ENCODE peak calls at places on chromosome 10, in four cellular contexts. M is psoas muscle, I is mucosa of descending colon, C is colonic mucosa. U is an unnamed sample. For H3K4me1, the result is how much of the 10 kb centered on the place peaks cover.

GRCh38 chr10:67818323-67818722 is 19.7 kb downstream of the DNAJC12 start:
- DNase-seq in I (no peak), M (no peak), C (no peak), U (no peak)

GRCh38 chr10:69242037-69242843 is 22.1 kb downstream of the HKDC1 start:
- DNase-seq in C (no peak), I (no peak), M (no peak), U (no peak)

GRCh38 chr10:89666138-89666537 is 21.1 kb upstream of the PANK1 start:
- DNase-seq in I (no peak), M (no peak), C (no peak), U (no peak)

GRCh38 chr10:49448924-49449323 is 53.0 kb upstream of the DRGX start:
- DNase-seq in M (no peak), C (no peak), I (no peak), U (no peak)

GRCh38 chr10:84201682-84202081 is 7.3 kb downstream of the CDHR1 start:
- DNase-seq in M (no peak), I (no peak), C (no peak), U (no peak)

GRCh38 chr10:49844775-49845561 is 82.8 kb upstream of the OGDHL start:
- DNase-seq in I (peak), M (no peak), C (peak), U (no peak)

GRCh38 chr10:105952153-105952552 is 1212.4 kb downstream of the SORCS1 start:
- DNase-seq in I (peak), M (no peak), C (no peak), U (no peak)

GRCh38 chr10:87740232-87740631 is 77.8 kb downstream of the ATAD1 start:
- DNase-seq in C (no peak), I (no peak), M (no peak), U (no peak)

GRCh38 chr10:133087679-133088523 is at the start of gene ADGRA1:
- DNase-seq in I (no peak), M (no peak), C (no peak), U (peak)

GRCh38 chr10:119450606-119451304 is 91.8 kb downstream of the RGS10 start:
- DNase-seq in C (no peak), M (no peak), I (no peak), U (no peak)

GRCh38 chr10:88110355-88110754 is 246.9 kb downstream of the PTEN start:
- DNase-seq in M (no peak), C (no peak), I (no peak), U (no peak)

GRCh38 chr10:118800920-118801319 is 46.1 kb upstream of the CACUL1 start:
- DNase-seq in C (no peak), I (peak), M (no peak), U (no peak)

GRCh38 chr10:63120554-63120953 is 12.6 kb upstream of the NRBF2 start:
- DNase-seq in I (no peak), C (no peak), M (no peak), U (no peak)

GRCh38 chr10:131843089-131843595 is 57.7 kb upstream of the PPP2R2D start:
- DNase-seq in M (peak), I (no peak), C (no peak), U (peak)

GRCh38 chr10:95408148-95408930 is 117.5 kb upstream of the PDLIM1 start:
- DNase-seq in M (no peak), C (no peak), I (no peak), U (no peak)

GRCh38 chr10:22251751-22252285 is 34.0 kb upstream of the EBLN1 start:
- DNase-seq in I (peak), M (peak), C (peak), U (peak)

GRCh38 chr10:824497-824896 is 107.0 kb downstream of the LARP4B start:
- DNase-seq in I (no peak), M (no peak), C (no peak), U (no peak)

GRCh38 chr10:84097787-84098353 is 41.4 kb upstream of the GHITM start:
- DNase-seq in I (no peak), C (no peak), M (no peak), U (no peak)

GRCh38 chr10:128046934-128047251 is 79.3 kb downstream of the MKI67 start:
- DNase-seq in C (no peak), I (no peak), M (no peak), U (no peak)

GRCh38 chr10:83863283-83863966 is 275.9 kb upstream of the GHITM start:
- DNase-seq in C (no peak), M (no peak), I (no peak), U (no peak)

GRCh38 chr10:70558871-70559810 is 43.4 kb downstream of the PRF1 start:
- DNase-seq in C (peak), M (peak), I (peak), U (peak)

GRCh38 chr10:43820663-43821062 is 172.0 kb upstream of the ZNF32 start:
- DNase-seq in M (no peak), C (no peak), I (no peak), U (no peak)

GRCh38 chr10:95225136-95225535 is 31.1 kb downstream of the ACSM6 start:
- DNase-seq in M (no peak), C (no peak), I (no peak), U (no peak)

GRCh38 chr10:64271508-64271907 is 750.3 kb downstream of the REEP3 start:
- DNase-seq in M (no peak), C (no peak), I (no peak), U (no peak)

GRCh38 chr10:30553018-30553624 is 76.4 kb downstream of the LYZL2 start:
- DNase-seq in M (no peak), C (no peak), I (no peak), U (no peak)

GRCh38 chr10:73591935-73592699 is 975 bp upstream of the USP54 start:
- DNase-seq in M (no peak), I (peak), C (peak), U (no peak)

GRCh38 chr10:69438531-69439349 is 12.5 kb upstream of the TSPAN15 start:
- DNase-seq in C (no peak), I (peak), M (no peak), U (no peak)

GRCh38 chr10:114166053-114166452 is 8.0 kb downstream of the CCDC186 start:
- DNase-seq in M (no peak), I (no peak), C (no peak), U (no peak)

GRCh38 chr10:28717659-28718201 is 40.4 kb downstream of the BAMBI start:
- DNase-seq in I (no peak), C (no peak), M (no peak), U (no peak)

GRCh38 chr10:74541375-74541774 is 285.0 kb upstream of the KAT6B start:
- DNase-seq in I (no peak), C (no peak), M (no peak), U (no peak)

GRCh38 chr10:71998840-71999194 is 34.6 kb downstream of the CHST3 start:
- DNase-seq in M (peak), C (peak), I (no peak), U (no peak)

GRCh38 chr10:105187243-105187642 is 546.2 kb downstream of the SORCS3 start:
- DNase-seq in C (no peak), M (no peak), I (no peak), U (no peak)

GRCh38 chr10:86936661-86937501 is 20.5 kb downstream of the MMRN2 start:
- DNase-seq in C (no peak), M (no peak), I (no peak), U (no peak)

GRCh38 chr10:68636335-68636734 is 76.2 kb downstream of the TET1 start:
- DNase-seq in I (no peak), C (no peak), M (no peak), U (no peak)

GRCh38 chr10:45000138-45000763 is 472 bp upstream of the ZNF22 start:
- DNase-seq in I (no peak), C (peak), M (peak), U (no peak)

GRCh38 chr10:102299873-102300272 is 54.5 kb downstream of the GBF1 start:
- DNase-seq in C (no peak), M (no peak), I (no peak), U (no peak)

DNA sequence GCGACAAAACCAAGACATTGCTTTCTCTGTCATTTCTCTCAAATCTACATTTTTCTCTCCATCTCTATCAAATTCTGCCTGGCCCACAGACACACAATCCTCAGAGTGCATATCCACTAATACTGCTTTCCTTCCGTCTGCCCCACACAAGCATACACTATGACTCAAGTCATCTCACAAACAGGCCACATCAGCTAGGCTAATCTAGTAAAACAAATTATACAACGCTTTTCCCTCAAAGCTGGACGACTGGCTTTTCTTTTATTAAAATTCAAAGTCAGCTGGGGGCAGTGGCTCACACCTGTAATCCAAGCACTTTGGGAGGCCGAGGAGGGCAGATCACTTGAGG is 161.2 kb downstream of the FAM107B start:
- DNase-seq in I (no peak), M (no peak), C (no peak), U (no peak)
- H3K4me1 ChIP-seq in I (under half), M (under half), C (under half), U (under half)

GRCh38 chr10:80148166-80148805 is 15.8 kb downstream of the PLAC9 start:
- DNase-seq in M (no peak), I (no peak), C (peak), U (no peak)

GRCh38 chr10:80149123-80149522 is 16.6 kb downstream of the PLAC9 start:
- DNase-seq in I (no peak), C (no peak), M (no peak), U (no peak)

GRCh38 chr10:80141696-80142460 is 9.3 kb downstream of the PLAC9 start:
- DNase-seq in I (no peak), C (peak), M (no peak), U (no peak)

GRCh38 chr10:80146918-80147317 is 14.4 kb downstream of the PLAC9 start:
- DNase-seq in M (no peak), I (no peak), C (no peak), U (no peak)

DNA sequence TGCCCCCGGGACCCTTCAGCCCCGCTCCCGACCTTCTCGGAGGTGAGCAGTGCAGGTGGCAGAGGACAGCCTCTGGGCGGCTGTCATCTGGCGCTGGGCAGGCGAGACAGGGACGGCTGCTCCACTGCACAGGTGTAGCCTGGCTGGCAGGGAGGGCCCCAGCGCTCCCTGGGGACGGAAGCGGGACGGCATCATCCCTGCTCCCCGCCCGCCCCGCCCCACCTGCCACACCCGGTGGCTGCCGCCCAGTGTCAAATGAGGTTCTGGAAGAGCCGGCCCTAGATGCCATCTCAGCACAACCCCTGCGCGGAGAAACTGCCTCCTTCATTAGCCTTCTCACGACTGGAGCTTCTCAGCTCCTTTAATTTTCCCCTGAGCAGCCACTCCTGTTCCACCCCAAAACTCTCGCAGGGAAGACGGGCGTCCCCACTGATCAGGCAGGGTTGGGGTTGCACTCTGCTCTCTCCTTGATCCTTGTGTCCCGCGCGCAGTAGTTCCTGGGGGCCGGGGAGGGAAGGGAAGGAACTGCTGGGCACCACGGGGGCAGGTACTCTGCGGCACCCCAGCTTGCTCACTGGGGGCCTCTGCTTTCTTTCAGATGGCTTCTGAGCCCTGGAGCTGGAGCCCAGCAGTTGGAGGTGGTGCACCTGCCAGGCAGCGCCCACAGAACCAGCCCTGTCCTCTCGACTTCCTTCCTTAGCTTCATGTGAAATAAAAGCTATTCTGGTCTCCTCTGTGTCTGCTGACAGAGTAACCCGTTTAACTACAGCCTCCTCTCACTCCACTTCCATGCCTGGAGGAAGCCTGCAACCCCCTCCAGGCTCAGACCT is 12.0 kb downstream of the PLAC9 start:
- DNase-seq in C (peak), I (peak), M (peak), U (peak)
- H3K4me3 ChIP-seq in C (no peak), I (no peak), M (peak), U (peak)

GRCh38 chr10:23869548-23869947 is 339.4 kb upstream of the KIAA1217 start:
- DNase-seq in M (no peak), C (no peak), I (no peak), U (no peak)
- H3K4me1 ChIP-seq in M (under half), C (under half), I (under half), U (under half)

GRCh38 chr10:117132751-117133231 is 5.3 kb downstream of the VAX1 start:
- DNase-seq in C (no peak), M (no peak), I (no peak), U (no peak)
- H3K4me3 ChIP-seq in C (no peak), M (no peak), I (no peak), U (no peak)

GRCh38 chr10:80182986-80183385 is 22.4 kb downstream of the ANXA11 start:
- DNase-seq in M (no peak), C (no peak), I (no peak), U (no peak)

GRCh38 chr10:80185522-80186299 is 19.6 kb downstream of the ANXA11 start:
- DNase-seq in C (no peak), M (no peak), I (no peak), U (no peak)

GRCh38 chr10:80186364-80187012 is 18.8 kb downstream of the ANXA11 start:
- DNase-seq in I (no peak), C (no peak), M (peak), U (no peak)

GRCh38 chr10:80184291-80184690 is 21.0 kb downstream of the ANXA11 start:
- DNase-seq in I (no peak), M (no peak), C (no peak), U (no peak)

DNA sequence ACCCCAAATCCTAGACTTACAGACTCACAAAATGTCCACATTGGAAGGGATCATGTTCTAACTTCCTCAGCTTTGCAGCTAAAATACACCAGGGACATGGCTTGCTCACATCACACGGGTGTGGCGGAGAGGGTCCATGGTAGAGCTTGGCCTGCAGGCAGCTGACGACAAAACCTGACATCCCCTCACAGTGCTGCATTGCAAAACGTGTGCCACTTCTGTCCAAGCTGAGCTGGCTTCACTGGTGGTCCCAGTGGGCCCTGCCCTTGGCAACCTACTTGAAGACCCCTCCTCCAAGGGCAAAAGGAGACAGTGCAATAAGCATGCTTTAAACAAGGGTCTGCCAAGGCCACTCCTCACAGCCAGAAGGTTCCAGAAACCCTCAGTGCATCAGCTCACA is 21.9 kb downstream of the ANXA11 start:
- DNase-seq in M (no peak), C (no peak), I (no peak), U (no peak)
- H3K4me1 ChIP-seq in M (half or more), C (under half), I (under half), U (under half)

GRCh38 chr10:34147641-34148040 is 667.5 kb downstream of the PARD3 start:
- DNase-seq in I (no peak), M (no peak), C (no peak), U (no peak)

GRCh38 chr10:34143466-34143865 is 671.6 kb downstream of the PARD3 start:
- DNase-seq in C (no peak), I (no peak), M (no peak), U (no peak)

GRCh38 chr10:34150103-34150502 is 665.0 kb downstream of the PARD3 start:
- DNase-seq in M (no peak), C (no peak), I (no peak), U (no peak)

GRCh38 chr10:34148258-34148657 is 666.8 kb downstream of the PARD3 start:
- DNase-seq in C (no peak), M (no peak), I (no peak), U (no peak)

GRCh38 chr10:34145751-34146150 is 669.3 kb downstream of the PARD3 start:
- DNase-seq in C (no peak), I (no peak), M (no peak), U (no peak)
- H3K4me3 ChIP-seq in C (no peak), I (no peak), M (no peak), U (no peak)

DNA sequence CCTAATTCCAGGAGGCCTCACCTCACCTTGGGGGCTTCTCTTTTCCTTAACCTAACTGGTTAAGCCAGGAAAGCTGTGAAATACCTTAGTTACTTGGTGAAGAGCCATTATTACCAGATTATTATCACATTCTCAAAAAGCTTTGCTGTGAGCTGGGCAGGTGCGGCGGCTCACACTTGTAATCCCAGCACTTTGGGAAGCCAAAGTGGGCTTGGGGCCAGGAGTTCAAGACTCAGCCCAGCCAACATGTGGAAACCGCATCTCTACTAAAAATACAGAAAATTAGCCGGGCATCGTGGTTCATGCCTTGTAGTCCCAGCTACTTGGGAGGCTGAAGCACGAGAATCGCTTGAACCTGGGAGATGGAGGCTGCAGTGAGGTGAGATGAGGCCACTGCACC is 102.4 kb upstream of the KLF6 start:
- DNase-seq in I (no peak), C (no peak), M (no peak), U (no peak)
- H3K4me1 ChIP-seq in I (under half), C (under half), M (under half), U (under half)